ENCODE peak calls at places on chromosomes 4 and X, in eight cellular contexts. V is CD8-positive, alpha-beta T cell; D is upper lobe of right lung; F is IMR-90; O is Karpas-422; W is esophagus squamous epithelium; X is neural progenitor cell; U is hepatocyte. C is an unnamed sample.

GRCh38 chr4:140090215-140090731 is 63.7 kb downstream of the MAML3 start:
- DNase-seq in F (peak; percentile 35), X (no peak), O (no peak), D (no peak), V (no peak), U (no peak), W (no peak), C (no peak)

GRCh38 chr4:84028340-84028739 is 470.8 kb downstream of the NKX6-1 start:
- DNase-seq in D (no peak), U (no peak), F (no peak), X (no peak), V (no peak), W (no peak), O (no peak), C (no peak)

GRCh38 chr4:153792007-153792892 is 3.4 kb upstream of the SFRP2 start:
- DNase-seq in O (peak; percentile 64), X (peak; percentile 90), V (no peak), D (peak; percentile 76), W (no peak), U (peak; percentile 78), F (no peak), C (no peak)

GRCh38 chrX:121259170-121259569 is 211.8 kb downstream of the GLUD2 start:
- DNase-seq in D (no peak), W (no peak), F (no peak), X (no peak), V (no peak), O (no peak), U (no peak), C (no peak)

GRCh38 chr4:135485371-135485770 is 1283.8 kb upstream of the PABPC4L start:
- DNase-seq in F (no peak), O (no peak), U (no peak), W (no peak), V (no peak), X (no peak), D (no peak), C (no peak)

GRCh38 chr4:165707126-165707525 is 165.9 kb upstream of the TLL1 start:
- DNase-seq in X (no peak), F (no peak), U (no peak), D (no peak), O (no peak), W (no peak), V (no peak), C (no peak)

GRCh38 chrX:39809326-39809725 is 288.4 kb downstream of the BCOR start:
- DNase-seq in F (peak; percentile 82), X (no peak), U (no peak), W (no peak), V (no peak), D (no peak), O (no peak), C (no peak)

GRCh38 chrX:148567229-148567628 is 66.8 kb downstream of the AFF2 start:
- DNase-seq in D (no peak), X (no peak), W (no peak), F (peak; percentile 25), U (peak; percentile 14), V (no peak), O (no peak), C (no peak)

GRCh38 chrX:10126044-10126443 is 30.7 kb upstream of the CLCN4 start:
- DNase-seq in O (no peak), W (no peak), F (no peak), X (no peak), U (no peak), D (no peak), V (no peak), C (no peak)

GRCh38 chrX:13001961-13002671 is 27.2 kb downstream of the TMSB4X start:
- DNase-seq in F (peak; percentile 52), X (no peak), W (no peak), V (no peak), D (no peak), O (peak; percentile 59), U (no peak), C (no peak)

GRCh38 chrX:7052541-7052940 is 95.0 kb upstream of the STS start:
- DNase-seq in X (no peak), D (no peak), U (no peak), F (no peak), O (no peak), W (no peak), V (no peak), C (no peak)

GRCh38 chr4:186240848-186241491 is 13.7 kb downstream of the KLKB1 start:
- DNase-seq in W (no peak), V (no peak), U (no peak), X (no peak), D (no peak), F (no peak), O (no peak), C (no peak)

GRCh38 chr4:3483471-3483921 is 20.4 kb downstream of the DOK7 start:
- DNase-seq in V (no peak), X (peak; percentile 82), O (no peak), D (no peak), F (no peak), U (no peak), W (no peak), C (no peak)

GRCh38 chrX:13203281-13203680 is 116.6 kb downstream of the ATXN3L start:
- DNase-seq in W (no peak), F (no peak), D (no peak), O (no peak), X (no peak), V (no peak), U (no peak), C (no peak)

GRCh38 chrX:33126469-33126868 is 84.9 kb downstream of the DMD start:
- DNase-seq in F (no peak), D (no peak), U (no peak), W (no peak), O (no peak), V (no peak), X (no peak), C (no peak)
- H3K4me3 ChIP-seq in F (no peak overlapping the region), D (no peak overlapping the region), U (no peak overlapping the region), W (no peak overlapping the region), O (no peak overlapping the region), V (no peak overlapping the region), X (no peak overlapping the region), C (no peak overlapping the region)

DNA sequence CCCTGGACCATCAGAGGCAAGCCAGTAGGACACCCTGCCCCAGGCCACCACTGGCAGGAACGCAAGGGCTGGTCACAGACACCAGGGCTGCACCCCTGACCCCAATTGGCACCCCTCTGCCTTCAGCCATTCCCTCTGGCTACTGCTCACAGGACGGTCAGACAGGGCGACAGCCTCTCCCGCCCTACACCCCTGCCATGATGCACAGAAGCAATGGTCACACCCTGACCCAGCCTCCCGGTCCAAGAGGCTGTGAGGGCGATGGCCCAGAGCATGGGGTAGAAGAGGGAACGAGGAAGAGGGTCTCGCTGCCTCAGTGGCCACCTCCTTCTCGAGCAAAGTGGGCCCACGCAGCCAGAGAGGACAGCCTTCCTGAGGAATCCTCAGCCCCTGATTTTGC is 143.5 kb downstream of the SOWAHB start:
- DNase-seq in W (no peak), X (no peak), O (no peak), D (no peak), V (no peak), F (no peak), U (no peak), C (no peak)
- H3K4me3 ChIP-seq in W (no peak overlapping the region), X (no peak overlapping the region), O (no peak overlapping the region), D (no peak overlapping the region), V (no peak overlapping the region), F (no peak overlapping the region), U (no peak overlapping the region), C (no peak overlapping the region)

DNA sequence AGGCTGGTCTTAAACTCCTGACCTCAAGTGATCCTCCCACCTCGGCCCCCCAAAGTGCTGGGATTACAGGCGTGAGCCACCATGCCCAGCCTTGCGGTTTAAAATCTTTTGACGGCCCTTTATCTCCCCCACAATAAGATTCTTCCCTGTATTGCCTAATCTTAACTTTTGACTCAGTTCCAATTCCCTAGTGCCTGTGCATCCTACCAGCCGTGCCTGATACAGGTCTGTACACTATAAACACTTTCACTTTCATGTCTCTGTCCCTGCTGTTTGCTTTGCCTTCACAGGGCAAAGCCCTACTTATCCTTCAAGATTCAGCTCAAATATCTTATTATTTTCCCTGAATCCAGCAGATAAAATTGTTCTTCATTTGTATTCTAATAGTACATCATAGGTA is 74.6 kb downstream of the WDR44 start:
- DNase-seq in W (no peak), D (no peak), U (peak; percentile 28), V (no peak), X (no peak), O (no peak), F (peak; percentile 42), C (no peak)
- H3K4me3 ChIP-seq in W (no peak overlapping the region), D (no peak overlapping the region), U (no peak overlapping the region), V (no peak overlapping the region), X (no peak overlapping the region), O (no peak overlapping the region), F (no peak overlapping the region), C (no peak overlapping the region)

DNA sequence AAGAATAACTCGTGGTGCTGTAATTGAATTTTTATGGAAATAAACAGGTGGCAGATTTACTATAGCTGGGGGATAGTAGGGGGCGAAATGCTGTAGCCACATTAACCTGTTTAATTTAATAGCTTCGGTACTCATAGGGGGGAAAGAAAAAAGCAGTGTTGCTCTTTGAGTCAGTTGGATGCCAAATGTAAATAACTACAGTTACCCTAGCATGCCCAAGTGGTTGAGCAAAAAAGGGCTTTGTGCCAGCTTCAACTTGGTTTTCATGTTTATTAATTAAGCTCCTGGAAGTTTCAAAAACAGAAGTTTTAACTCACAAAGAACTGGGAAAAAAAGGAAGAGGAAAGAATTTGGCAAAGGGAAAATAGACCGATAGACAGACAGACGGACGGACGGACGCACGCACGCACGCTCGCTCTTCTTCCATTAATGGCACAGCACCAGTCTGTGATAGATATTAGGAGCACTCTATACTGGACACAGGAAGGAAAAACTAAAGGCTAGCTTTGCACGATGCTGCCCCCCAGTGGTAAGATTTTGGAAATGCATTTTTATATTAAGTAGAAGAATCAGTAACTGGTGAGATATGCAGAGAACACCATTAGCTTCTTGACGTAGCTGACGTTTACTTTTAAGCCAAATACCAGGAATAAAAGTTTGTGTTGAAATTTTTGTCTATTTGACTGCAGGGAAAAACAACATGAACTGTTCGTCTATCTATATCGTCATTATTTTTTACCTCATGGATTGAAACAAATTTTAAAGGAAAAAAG is 151.8 kb downstream of the SLC7A11 start:
- DNase-seq in O (peak; percentile 88), W (no peak), F (peak; percentile 83), V (no peak), X (peak; percentile 62), U (peak; percentile 82), D (no peak), C (no peak)
- H3K4me3 ChIP-seq in O (no peak overlapping the region), W (peak overlapping the region; percentile 34), F (peak overlapping the region; percentile 34), V (no peak overlapping the region), X (no peak overlapping the region), U (no peak overlapping the region), D (peak overlapping the region; percentile 30), C (peak overlapping the region; percentile 9)

GRCh38 chrX:55451990-55452824 is at the start of gene MAGEH1:
- DNase-seq in O (peak; percentile 93), U (peak; percentile 84), W (peak; percentile 17), D (peak; percentile 88), V (peak; percentile 55), F (peak; percentile 79), X (peak; percentile 73), C (peak; percentile 91)
- H3K4me3 ChIP-seq in O (peak within 1 kb of the TSS; percentile 71), U (peak within 1 kb of the TSS; percentile 61), W (peak within 1 kb of the TSS; percentile 62), D (peak within 1 kb of the TSS; percentile 70), V (peak within 1 kb of the TSS; percentile 86), F (peak within 1 kb of the TSS; percentile 88), X (peak within 1 kb of the TSS; percentile 73), C (peak within 1 kb of the TSS; percentile 55)

C was measured in vagina.